ENCODE peak calls at places on chromosomes 11 and 22, in seven cellular contexts. F, S, V, W, U, K and G are unnamed samples. For H3K27me3, the result is how much of the 10 kb centered on the place peaks cover.

GRCh38 chr11:102471474-102471873 is 18.9 kb upstream of the TMEM123 start:
- DNase-seq in U (no peak), S (no peak), W (no peak), K (no peak), F (no peak), V (no peak), G (no peak)

GRCh38 chr22:29154364-29155048 is 51.2 kb upstream of the EMID1 start:
- DNase-seq in W (peak), V (peak), U (peak), S (peak), K (no peak), F (peak), G (peak)

GRCh38 chr11:126257764-126258163 is 10.9 kb downstream of the SRPRA start:
- DNase-seq in U (no peak), S (no peak), W (no peak), K (no peak), V (no peak), F (no peak), G (no peak)

GRCh38 chr22:36775589-36775965 is 342 bp downstream of the IFT27 start:
- DNase-seq in K (no peak), U (peak), W (peak), F (no peak), V (peak), S (peak), G (peak)

GRCh38 chr11:12502950-12503579 is 125.7 kb downstream of the PARVA start:
- DNase-seq in K (no peak), F (no peak), V (no peak), U (no peak), S (no peak), W (no peak), G (no peak)

GRCh38 chr11:76773921-76774361 is 9.2 kb upstream of the TSKU start:
- DNase-seq in W (no peak), F (no peak), K (no peak), S (no peak), U (peak), V (no peak), G (peak)

GRCh38 chr11:12995211-12995610 is 13.9 kb upstream of the RASSF10 start:
- DNase-seq in S (no peak), U (no peak), V (no peak), W (no peak), F (no peak), K (no peak), G (no peak)

GRCh38 chr11:2584812-2585565 is 114.8 kb downstream of the KCNQ1OT1 start:
- DNase-seq in U (no peak), F (peak), S (peak), K (no peak), V (peak), W (no peak), G (peak)

GRCh38 chr11:19176629-19177186 is 25.1 kb downstream of the CSRP3 start:
- DNase-seq in W (no peak), S (no peak), F (no peak), V (no peak), U (no peak), K (no peak), G (no peak)

GRCh38 chr22:26711205-26711958 is 54.0 kb downstream of the MIAT start:
- DNase-seq in W (no peak), V (no peak), U (no peak), S (no peak), F (no peak), K (peak), G (no peak)

GRCh38 chr11:82671451-82671850 is 62.2 kb downstream of the FAM181B start:
- DNase-seq in F (no peak), K (no peak), V (no peak), W (no peak), U (no peak), S (no peak), G (no peak)

GRCh38 chr11:65546217-65546958 is 11.8 kb downstream of the LTBP3 start:
- DNase-seq in U (peak), F (peak), K (no peak), S (peak), V (peak), W (peak), G (peak)

GRCh38 chr11:22343411-22344032 is 5.3 kb downstream of the SLC17A6 start:
- DNase-seq in K (no peak), V (no peak), F (no peak), W (no peak), U (no peak), S (no peak), G (no peak)

GRCh38 chr11:1932681-1933080 is 13.2 kb downstream of the TNNT3 start:
- DNase-seq in U (no peak), V (no peak), F (no peak), W (no peak), K (no peak), S (no peak), G (no peak)

GRCh38 chr11:129374081-129374992 is 1.3 kb upstream of the BARX2 start:
- DNase-seq in W (no peak), U (no peak), V (no peak), S (peak), K (no peak), F (no peak), G (no peak)
- TF ChIP-seq CTCF in W (no peak), U (no peak), V (no peak), S (no peak), K (no peak), F (no peak), G (no peak)

GRCh38 chr11:113474362-113475159 is 637 bp downstream of the DRD2 start:
- DNase-seq in U (peak), S (peak), W (peak), K (no peak), F (peak), V (peak), G (peak)

GRCh38 chr11:113477321-113477720 is 2.1 kb upstream of the DRD2 start:
- DNase-seq in K (no peak), S (no peak), V (no peak), F (no peak), U (no peak), W (no peak), G (no peak)

GRCh38 chr11:113476553-113476952 is 1.4 kb upstream of the DRD2 start:
- DNase-seq in S (no peak), W (no peak), U (no peak), V (no peak), K (no peak), F (no peak), G (no peak)

GRCh38 chr11:113475160-113475761 is at the start of gene DRD2:
- DNase-seq in W (no peak), V (peak), K (no peak), F (no peak), S (no peak), U (no peak), G (no peak)

DNA sequence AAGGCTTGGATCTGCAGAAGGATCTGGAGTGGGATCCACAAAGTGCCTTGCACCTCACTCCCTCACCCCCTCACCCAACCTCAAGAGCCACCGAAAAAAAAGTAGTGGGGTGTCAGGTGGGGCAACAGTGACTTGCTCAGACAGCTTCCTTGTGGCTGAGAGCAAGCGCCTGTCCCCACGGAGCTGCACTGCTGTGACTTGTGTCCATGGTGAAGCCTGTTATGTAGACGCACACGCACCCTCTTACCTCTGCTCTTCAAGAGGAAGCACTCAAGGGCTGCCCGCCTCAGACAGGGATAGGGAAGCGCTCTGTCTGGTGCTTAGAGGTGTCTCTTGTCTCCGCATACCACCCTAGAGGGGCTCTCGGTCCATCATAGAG is 1.2 kb downstream of the DRD2 start:
- DNase-seq in K (no peak), F (no peak), V (no peak), W (no peak), S (no peak), U (no peak), G (no peak)
- H3K27me3 ChIP-seq in K (under half), F (under half), V (under half), W (under half), S (under half), U (under half), G (under half)

DNA sequence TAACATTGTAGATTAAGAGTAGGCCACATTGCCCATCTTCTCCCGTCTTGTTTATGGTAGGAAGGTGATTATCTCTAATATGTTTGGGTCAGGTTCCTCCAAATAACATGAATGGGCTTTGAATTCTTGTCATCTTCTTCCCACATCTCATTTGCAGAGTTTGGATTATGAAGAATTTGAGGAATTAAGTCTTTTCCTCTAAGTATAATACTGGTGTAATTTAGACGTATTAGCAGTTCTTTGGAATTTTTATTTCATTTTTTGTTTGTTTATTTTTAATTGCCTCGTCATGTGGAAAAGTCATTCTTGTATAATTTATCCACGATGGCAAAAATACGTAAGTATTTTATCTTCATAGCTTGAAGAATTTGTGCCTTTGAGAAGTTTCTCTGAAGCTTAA is 73.4 kb downstream of the ARHGEF12 start:
- DNase-seq in U (no peak), V (no peak), K (no peak), F (no peak), S (no peak), W (no peak), G (no peak)
- H3K27ac ChIP-seq in U (no peak), V (no peak), K (no peak), F (no peak), S (no peak), W (no peak), G (no peak)

GRCh38 chr11:129364143-129364654 is 11.4 kb upstream of the BARX2 start:
- DNase-seq in F (peak), K (peak), U (peak), V (peak), W (peak), S (peak), G (peak)
- TF ChIP-seq CTCF in F (peak), K (peak), U (peak), V (no peak), W (peak), S (peak), G (peak)

GRCh38 chr22:24812950-24813349 is 6.9 kb downstream of the SGSM1 start:
- DNase-seq in F (no peak), V (no peak), K (no peak), W (no peak), U (no peak), S (no peak), G (no peak)
- H3K27me3 ChIP-seq in F (under half), V (under half), K (under half), W (under half), U (under half), S (under half), G (under half)

DNA sequence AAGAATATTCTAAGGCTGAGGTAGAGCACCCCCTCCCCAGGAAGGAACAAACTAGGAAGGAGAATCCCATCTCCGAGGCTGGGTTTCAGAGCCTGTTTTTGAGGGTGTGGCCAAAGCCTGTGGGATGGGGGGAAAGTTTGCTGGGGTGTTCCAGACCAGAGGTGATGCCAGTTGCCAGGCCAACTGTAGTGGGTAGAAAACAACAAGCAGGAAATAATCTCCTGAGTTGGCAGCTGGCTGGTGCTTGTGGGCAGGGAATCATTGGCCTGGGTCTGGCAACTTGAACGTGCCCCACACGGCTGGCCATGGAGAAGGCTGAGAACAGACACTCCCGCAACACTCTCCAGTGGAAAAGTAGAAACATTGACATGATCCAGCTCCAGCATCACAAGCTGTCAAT is 385.6 kb downstream of the ETS1 start:
- DNase-seq in U (no peak), F (no peak), K (no peak), V (no peak), S (no peak), W (no peak), G (no peak)
- H3K27ac ChIP-seq in U (no peak), F (no peak), K (no peak), V (no peak), S (no peak), W (no peak), G (no peak)

GRCh38 chr11:31830406-31830805 is 19.3 kb upstream of the PAX6 start:
- DNase-seq in U (no peak), S (no peak), W (no peak), F (no peak), K (no peak), V (no peak), G (no peak)

DNA sequence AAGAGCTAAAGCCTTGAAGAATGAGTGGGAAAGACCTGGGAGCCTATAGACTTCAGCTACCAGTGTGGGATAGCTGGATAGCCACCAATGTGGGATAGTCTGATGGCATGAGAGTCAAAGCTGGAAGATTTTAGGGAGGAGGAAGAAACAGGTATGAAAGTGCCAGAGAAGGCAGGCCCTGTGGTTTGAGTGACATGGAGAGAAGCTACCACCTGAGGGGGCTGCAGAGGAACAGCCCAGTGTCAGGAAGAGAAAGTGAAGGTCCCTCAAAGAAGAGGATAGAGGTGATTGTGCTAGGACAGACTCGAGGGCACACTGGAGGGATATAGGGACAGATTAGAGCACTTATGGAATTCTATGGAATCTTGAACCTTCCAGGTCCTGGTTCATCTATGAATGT is 23.1 kb upstream of the PAX6 start:
- DNase-seq in K (no peak), F (no peak), W (no peak), U (no peak), S (no peak), V (no peak), G (no peak)
- TF ChIP-seq CTCF in K (no peak), F (no peak), W (no peak), U (no peak), S (no peak), V (no peak), G (no peak)